ENCODE peak calls at places on chromosome 18, in six cellular contexts. Q is neural crest cell, P is heart right ventricle, T is ecto neural progenitor cell, W is HTR-8/SVneo, G is GM23338. X is an unnamed sample.

GRCh38 chr18:33074125-33074524 is 301.3 kb upstream of the KLHL14 start:
- DNase-seq in W (no peak), G (no peak), T (no peak), Q (no peak), P (no peak), X (no peak)

GRCh38 chr18:830315-830901 is 18.4 kb upstream of the YES1 start:
- DNase-seq in T (no peak), G (peak), W (no peak), P (no peak), Q (no peak), X (peak)

GRCh38 chr18:50654658-50655550 is 95.0 kb downstream of the MAPK4 start:
- DNase-seq in T (no peak), G (no peak), W (no peak), P (peak), Q (no peak), X (peak)

GRCh38 chr18:22639026-22639463 is 221.3 kb upstream of the CTAGE1 start:
- DNase-seq in T (no peak), P (no peak), Q (no peak), W (peak), G (no peak), X (peak)

GRCh38 chr18:22703883-22704626 is 229.1 kb upstream of the RBBP8 start:
- DNase-seq in Q (peak), P (no peak), G (peak), W (peak), T (no peak), X (peak)

GRCh38 chr18:7062844-7063243 is 54.8 kb downstream of the LAMA1 start:
- DNase-seq in W (no peak), Q (no peak), G (no peak), P (no peak), T (no peak), X (no peak)

GRCh38 chr18:69845588-69846506 is 101.8 kb downstream of the CD226 start:
- DNase-seq in P (no peak), Q (no peak), T (no peak), W (no peak), G (peak), X (no peak)

GRCh38 chr18:44520981-44521672 is 159.6 kb upstream of the SETBP1 start:
- DNase-seq in T (no peak), W (no peak), G (no peak), Q (no peak), P (no peak), X (no peak)

GRCh38 chr18:58058720-58059119 is 14.7 kb downstream of the NEDD4L start:
- DNase-seq in W (no peak), Q (no peak), P (no peak), T (no peak), G (no peak), X (no peak)

GRCh38 chr18:33576999-33577687 is 876 bp upstream of the ASXL3 start:
- DNase-seq in T (no peak), Q (no peak), W (no peak), G (no peak), P (no peak), X (no peak)

GRCh38 chr18:63178526-63178880 is 141.1 kb downstream of the BCL2 start:
- DNase-seq in G (no peak), P (peak), Q (no peak), T (peak), W (no peak), X (no peak)